ENCODE peak calls at places on chromosomes 3 and 15, in six cellular contexts. F is pancreas, K is HFF-Myc, L is GM06990, P is cardiac muscle cell, Y is epithelial cell of proximal tubule. V is an unnamed sample.

GRCh38 chr15:20376872-20377271 is 164.7 kb downstream of the GOLGA6L6 start:
- DNase-seq in F (no peak), K (no peak), L (no peak), P (no peak), Y (no peak), V (no peak)

GRCh38 chr3:12869025-12869695 is 27.8 kb upstream of the RPL32 start:
- DNase-seq in F (no peak), K (no peak), L (peak; percentile 41), P (peak; percentile 80), Y (no peak), V (no peak)

GRCh38 chr15:101561584-101561906 is 72.0 kb upstream of the PCSK6 start:
- DNase-seq in F (no peak), K (no peak), L (no peak), P (no peak), Y (no peak), V (no peak)

GRCh38 chr3:106699093-106699492 is 678.1 kb upstream of the CCDC54 start:
- DNase-seq in F (no peak), K (no peak), L (no peak), P (no peak), Y (no peak), V (no peak)

GRCh38 chr3:194134231-194134756 is 1.7 kb upstream of the HES1 start:
- DNase-seq in F (peak; percentile 89), K (no peak), L (peak; percentile 86), P (peak; percentile 78), Y (no peak), V (no peak)

GRCh38 chr3:67610458-67610857 is 44.0 kb downstream of the SUCLG2 start:
- DNase-seq in F (no peak), K (no peak), L (no peak), P (no peak), Y (no peak), V (no peak)

GRCh38 chr15:91561371-91562100 is 292.0 kb upstream of the SLCO3A1 start:
- DNase-seq in F (no peak), K (peak; percentile 50), L (no peak), P (no peak), Y (peak; percentile 89), V (peak; percentile 86)

GRCh38 chr15:79314811-79315210 is 3.9 kb downstream of the TMED3 start:
- DNase-seq in F (no peak), K (no peak), L (no peak), P (no peak), Y (no peak), V (no peak)

GRCh38 chr3:142646020-142646783 is 50.0 kb downstream of the PLS1 start:
- DNase-seq in F (no peak), K (no peak), L (no peak), P (no peak), Y (no peak), V (no peak)

GRCh38 chr3:99708207-99708745 is 69.9 kb downstream of the COL8A1 start:
- DNase-seq in F (no peak), K (no peak), L (no peak), P (no peak), Y (no peak), V (no peak)

GRCh38 chr3:178538065-178538464 is 1.8 kb downstream of the KCNMB2 start:
- DNase-seq in F (no peak), K (no peak), L (no peak), P (no peak), Y (no peak), V (no peak)

GRCh38 chr3:152400912-152401311 is 132.2 kb downstream of the MBNL1 start:
- DNase-seq in F (no peak), K (peak; percentile 19), L (no peak), P (no peak), Y (no peak), V (no peak)

GRCh38 chr3:9161298-9161697 is 88.1 kb downstream of the SRGAP3 start:
- DNase-seq in F (no peak), K (no peak), L (no peak), P (no peak), Y (no peak), V (no peak)

GRCh38 chr3:49476563-49476962 is 6.5 kb downstream of the DAG1 start:
- DNase-seq in F (no peak), K (no peak), L (peak; percentile 35), P (no peak), Y (no peak), V (no peak)

GRCh38 chr3:23086831-23087230 is 116.3 kb upstream of the UBE2E2 start:
- DNase-seq in F (no peak), K (no peak), L (no peak), P (no peak), Y (no peak), V (no peak)

GRCh38 chr3:151265866-151266265 is 12.5 kb downstream of the P2RY14 start:
- DNase-seq in F (no peak), K (no peak), L (peak; percentile 53), P (no peak), Y (no peak), V (no peak)

GRCh38 chr15:79682851-79683288 is 213.9 kb downstream of the MTHFS start:
- DNase-seq in F (no peak), K (no peak), L (no peak), P (no peak), Y (no peak), V (no peak)

GRCh38 chr3:136960838-136961836 is 3.4 kb downstream of the IL20RB start:
- DNase-seq in F (no peak), K (no peak), L (no peak), P (no peak), Y (peak; percentile 58), V (no peak)

GRCh38 chr3:191383104-191383503 is 52.8 kb upstream of the UTS2B start:
- DNase-seq in F (no peak), K (no peak), L (no peak), P (no peak), Y (no peak), V (no peak)

GRCh38 chr15:66117841-66118240 is 135.7 kb downstream of the MEGF11 start:
- DNase-seq in F (no peak), K (no peak), L (no peak), P (no peak), Y (no peak), V (no peak)

GRCh38 chr3:48034000-48034516 is 17.8 kb upstream of the MAP4 start:
- DNase-seq in F (no peak), K (no peak), L (peak; percentile 20), P (peak; percentile 12), Y (peak; percentile 45), V (peak; percentile 80)

GRCh38 chr15:99507016-99507731 is 58.6 kb upstream of the MEF2A start:
- DNase-seq in F (no peak), K (peak; percentile 14), L (no peak), P (peak; percentile 56), Y (no peak), V (peak; percentile 31)

GRCh38 chr3:184237772-184238171 is 8.4 kb downstream of the VWA5B2 start:
- DNase-seq in F (no peak), K (no peak), L (no peak), P (no peak), Y (no peak), V (no peak)

GRCh38 chr3:98994128-98994762 is 92.8 kb upstream of the DCBLD2 start:
- DNase-seq in F (no peak), K (peak; percentile 35), L (no peak), P (peak; percentile 57), Y (no peak), V (peak; percentile 34)

GRCh38 chr15:66701422-66702034 is 508 bp upstream of the SMAD6 start:
- DNase-seq in F (peak; percentile 85), K (no peak), L (peak; percentile 66), P (peak; percentile 75), Y (no peak), V (no peak)

GRCh38 chr3:127170794-127171193 is 22.1 kb upstream of the PRR23E start:
- DNase-seq in F (no peak), K (peak; percentile 61), L (no peak), P (no peak), Y (no peak), V (peak; percentile 18)

GRCh38 chr3:61605589-61606175 is 44.3 kb downstream of the PTPRG start:
- DNase-seq in F (no peak), K (no peak), L (no peak), P (no peak), Y (no peak), V (no peak)

GRCh38 chr3:45309876-45310275 is 78.5 kb upstream of the LARS2 start:
- DNase-seq in F (no peak), K (no peak), L (no peak), P (no peak), Y (no peak), V (no peak)

DNA sequence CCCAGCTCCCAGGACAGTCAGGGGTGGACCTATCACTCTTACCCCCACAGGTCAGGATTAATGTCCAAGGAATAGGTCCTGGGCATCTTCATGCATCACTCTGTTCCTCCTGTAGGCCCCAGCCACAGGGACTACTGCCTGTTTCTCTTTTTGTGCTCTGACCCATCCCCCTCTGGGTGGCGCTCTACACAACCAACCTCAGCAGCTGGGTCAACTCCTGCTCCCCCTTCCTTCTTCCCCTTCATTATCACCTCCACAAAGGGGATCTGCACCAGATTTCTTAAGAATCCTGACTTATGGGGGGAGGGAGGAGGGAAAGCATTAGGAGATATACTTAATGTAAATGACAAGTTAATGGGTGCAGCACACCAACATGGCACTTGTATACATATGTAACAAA is 12.2 kb upstream of the TRANK1 start:
- DNase-seq in F (no peak), K (no peak), L (no peak), P (no peak), Y (no peak), V (no peak)
- TF ChIP-seq CTCF in F (no peak), K (no peak), L (peak; percentile 41), P (peak; percentile 8), Y (no peak), V (peak; percentile 6)

GRCh38 chr15:41955807-41956525 is 16.4 kb downstream of the EHD4 start:
- DNase-seq in F (no peak), K (no peak), L (no peak), P (peak; percentile 77), Y (no peak), V (no peak)
- TF ChIP-seq CTCF in F (no peak), K (no peak), L (no peak), P (no peak), Y (peak; percentile 43), V (peak; percentile 35)

DNA sequence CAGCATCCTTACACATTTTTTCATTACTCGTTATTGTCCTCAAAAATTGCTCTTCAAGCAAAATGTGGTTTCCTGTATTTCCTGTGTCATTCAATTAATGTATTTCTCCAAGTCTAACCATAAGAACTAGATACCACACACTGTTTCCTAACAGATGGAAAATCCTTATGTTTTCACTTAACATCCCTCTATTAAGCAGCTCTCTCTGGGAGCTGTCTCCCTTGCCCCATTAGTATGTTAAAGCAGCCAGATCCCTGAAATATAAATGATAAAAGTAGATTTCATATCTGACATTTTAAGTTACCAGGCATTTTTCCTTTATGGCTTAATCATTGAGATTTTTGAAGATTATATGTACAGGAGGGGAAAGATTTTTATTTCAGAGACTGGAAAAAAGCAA is 15.9 kb downstream of the PFN2 start:
- DNase-seq in F (no peak), K (no peak), L (no peak), P (no peak), Y (no peak), V (no peak)
- TF ChIP-seq CTCF in F (no peak), K (no peak), L (no peak), P (no peak), Y (no peak), V (no peak)

DNA sequence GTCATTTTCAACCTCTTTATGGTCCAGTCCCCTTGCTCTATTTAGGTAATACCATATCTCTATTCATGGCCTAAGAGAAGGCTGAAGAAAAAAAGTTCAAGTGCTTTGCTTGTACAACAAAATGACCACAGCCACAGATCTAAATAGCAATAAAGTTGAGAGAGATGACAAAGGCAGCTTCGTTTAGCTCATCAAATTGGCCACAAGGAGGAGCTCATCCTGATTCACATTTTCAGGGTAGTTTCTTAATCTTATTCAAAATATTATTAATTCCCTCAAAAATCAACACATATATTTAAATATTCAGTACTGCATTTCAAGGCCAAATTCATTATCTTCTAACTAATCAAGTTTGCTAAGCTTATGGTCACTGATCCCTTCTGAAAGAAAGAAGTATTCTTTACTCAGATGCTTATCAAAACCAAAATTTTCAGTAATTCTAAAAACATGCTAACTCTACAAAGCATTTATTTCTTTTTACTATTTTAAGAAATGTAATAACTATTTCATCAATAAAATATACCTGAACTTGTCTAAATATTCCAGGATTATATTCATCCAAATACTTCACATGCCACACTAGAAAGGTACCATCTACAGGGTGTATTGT is 85.5 kb downstream of the DMXL2 start:
- DNase-seq in F (no peak), K (no peak), L (no peak), P (peak; percentile 17), Y (peak; percentile 3), V (no peak)
- TF ChIP-seq CTCF in F (peak; percentile 31), K (peak; percentile 65), L (peak; percentile 64), P (peak; percentile 73), Y (peak; percentile 81), V (peak; percentile 81)

V was measured in retinal pigment epithelial cell.